ENCODE peak calls at places on chromosomes 6 and 20, in seven cellular contexts. H is HepG2, C is K562, B is A549, E is SK-N-SH, O is H1, Z is WTC11. F is an unnamed sample.

GRCh38 chr6:80622641-80623040 is 516.2 kb downstream of the BCKDHB start:
- DNase-seq in O (no peak), C (no peak), H (no peak), Z (no peak), E (no peak), B (peak; percentile 6), F (no peak)

GRCh38 chr6:96235927-96236326 is 220.2 kb downstream of the FUT9 start:
- DNase-seq in Z (no peak), E (no peak), O (no peak), C (no peak), H (no peak), B (no peak), F (no peak)

GRCh38 chr20:31707994-31708744 is 14.5 kb downstream of the BCL2L1 start:
- DNase-seq in B (peak; percentile 62), O (no peak), Z (peak; percentile 78), C (peak; percentile 85), E (no peak), H (no peak), F (no peak)

GRCh38 chr20:19973920-19974620 is 43.1 kb upstream of the NAA20 start:
- DNase-seq in O (no peak), B (no peak), H (no peak), E (no peak), Z (no peak), C (no peak), F (peak; percentile 92)

GRCh38 chr20:60921021-60921622 is 330.9 kb upstream of the CDH4 start:
- DNase-seq in Z (no peak), H (peak; percentile 35), B (peak; percentile 47), C (peak; percentile 46), O (no peak), E (no peak), F (no peak)

GRCh38 chr6:133108377-133108776 is 132.8 kb upstream of the EYA4 start:
- DNase-seq in Z (no peak), C (no peak), B (no peak), O (no peak), H (no peak), E (peak; percentile 41), F (no peak)

GRCh38 chr6:142819603-142820335 is 125.2 kb downstream of the HIVEP2 start:
- DNase-seq in B (no peak), O (no peak), Z (no peak), E (no peak), H (no peak), C (no peak), F (peak; percentile 61)

GRCh38 chr20:25580711-25581110 is 4.6 kb downstream of the NINL start:
- DNase-seq in Z (no peak), H (no peak), C (no peak), E (no peak), O (no peak), B (no peak), F (no peak)

GRCh38 chr20:24673678-24674570 is 204.5 kb downstream of the SYNDIG1 start:
- DNase-seq in C (no peak), E (no peak), H (no peak), B (peak; percentile 21), Z (no peak), O (no peak), F (no peak)

GRCh38 chr6:139597781-139598368 is 223.4 kb upstream of the CITED2 start:
- DNase-seq in O (no peak), H (peak; percentile 87), Z (no peak), B (peak; percentile 61), C (peak; percentile 32), E (no peak), F (no peak)

GRCh38 chr6:88538130-88538706 is 372.1 kb upstream of the CNR1 start:
- DNase-seq in B (no peak), O (peak; percentile 33), Z (peak; percentile 70), E (no peak), H (no peak), C (peak; percentile 12), F (peak; percentile 49)

GRCh38 chr20:44003609-44004008 is 89.0 kb downstream of the TOX2 start:
- DNase-seq in C (no peak), O (no peak), Z (no peak), H (no peak), B (no peak), E (no peak), F (no peak)

GRCh38 chr6:37168809-37169457 is 1.0 kb upstream of the PIM1 start:
- DNase-seq in H (no peak), B (no peak), E (peak; percentile 63), Z (no peak), O (no peak), C (no peak), F (no peak)

DNA sequence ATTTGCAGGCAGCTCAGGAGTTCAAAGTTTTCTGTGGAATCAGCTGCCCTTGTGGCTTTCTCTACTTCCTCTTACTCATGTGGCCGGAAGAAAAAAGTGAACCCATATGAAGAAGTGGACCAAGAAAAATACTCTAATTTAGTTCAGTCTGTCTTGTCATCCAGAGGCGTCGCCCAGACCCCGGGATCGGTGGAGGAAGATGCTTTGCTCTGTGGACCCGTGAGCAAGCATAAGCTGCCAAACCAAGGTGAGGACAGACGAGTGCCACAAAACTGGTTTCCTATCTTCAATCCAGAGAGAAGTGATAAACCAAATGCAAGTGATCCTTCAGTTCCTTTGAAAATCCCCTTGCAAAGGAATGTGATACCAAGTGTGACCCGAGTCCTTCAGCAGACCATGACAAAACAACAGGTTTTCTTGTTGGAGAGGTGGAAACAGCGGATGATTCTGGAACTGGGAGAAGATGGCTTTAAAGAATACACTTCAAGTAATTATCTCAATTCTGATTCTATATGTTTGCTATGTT is 1.1 kb downstream of the MGME1 start:
- DNase-seq in O (no peak), C (peak; percentile 57), E (no peak), Z (no peak), B (no peak), H (peak; percentile 71), F (peak; percentile 90)
- TF ChIP-seq MAX in O (no peak), C (no peak), E (no peak), Z (no peak), B (no peak), H (peak; percentile 26), F (peak; percentile 76)

GRCh38 chr6:12289655-12290489 is at the start of gene EDN1:
- DNase-seq in B (peak; percentile 93), Z (peak; percentile 84), O (peak; percentile 61), H (peak; percentile 57), E (peak; percentile 82), C (peak; percentile 47), F (peak; percentile 84)

GRCh38 chr6:12288844-12289654 is 1.1 kb upstream of the EDN1 start:
- DNase-seq in O (peak; percentile 39), Z (peak; percentile 73), B (peak; percentile 82), C (peak; percentile 68), H (peak; percentile 18), E (peak; percentile 75), F (peak; percentile 78)

GRCh38 chr6:12286381-12287132 is 3.6 kb upstream of the EDN1 start:
- DNase-seq in B (no peak), Z (no peak), C (no peak), O (no peak), H (no peak), E (no peak), F (peak; percentile 77)

GRCh38 chr6:12290490-12290820 is 294 bp downstream of the EDN1 start:
- DNase-seq in H (no peak), O (no peak), E (no peak), B (no peak), C (no peak), Z (no peak), F (no peak)

DNA sequence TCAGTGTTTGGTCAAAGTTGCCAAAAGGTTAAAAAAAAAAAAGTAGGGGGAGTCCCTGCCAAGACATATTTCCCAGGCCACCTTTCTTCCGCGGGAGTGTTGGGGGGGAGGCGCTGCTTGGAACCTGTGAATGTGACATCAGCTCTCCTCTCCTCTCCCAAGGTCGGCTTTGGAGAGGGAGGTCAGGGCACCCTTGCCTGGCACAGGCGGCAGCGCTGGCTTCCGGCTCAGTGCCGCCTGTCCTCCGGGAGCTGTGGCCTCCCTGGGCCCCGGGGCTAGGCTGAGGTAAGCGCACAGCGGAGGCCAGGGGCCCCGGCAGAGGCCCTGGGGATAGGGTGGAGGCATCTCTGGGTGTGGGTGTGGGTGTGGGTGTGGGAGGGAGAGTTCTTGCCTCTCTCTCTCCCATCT is 1.9 kb upstream of the EDN1 start:
- DNase-seq in H (no peak), C (no peak), B (peak; percentile 75), E (peak; percentile 21), Z (no peak), O (no peak), F (peak; percentile 37)
- TF ChIP-seq MAX in H (no peak), C (no peak), B (peak; percentile 1), E (no peak), Z (no peak), O (no peak), F (no peak)

GRCh38 chr6:131130546-131130925 is 4.7 kb upstream of the AKAP7 start:
- DNase-seq in E (no peak), B (no peak), Z (no peak), H (no peak), C (no peak), O (no peak), F (no peak)
- TF ChIP-seq MAX in E (no peak), B (no peak), Z (no peak), H (no peak), C (no peak), O (no peak), F (no peak)

GRCh38 chr6:170522565-170523183 is 30.4 kb downstream of the PSMB1 start:
- DNase-seq in Z (peak; percentile 62), B (peak; percentile 11), E (peak; percentile 51), O (no peak), C (peak; percentile 36), H (no peak), F (peak; percentile 71)

GRCh38 chr6:170514908-170515307 is 38.2 kb downstream of the PSMB1 start:
- DNase-seq in H (no peak), Z (no peak), O (no peak), E (no peak), B (no peak), C (no peak), F (no peak)

GRCh38 chr6:170512249-170512648 is 40.9 kb downstream of the PSMB1 start:
- DNase-seq in O (no peak), B (no peak), H (no peak), E (no peak), Z (no peak), C (no peak), F (no peak)

DNA sequence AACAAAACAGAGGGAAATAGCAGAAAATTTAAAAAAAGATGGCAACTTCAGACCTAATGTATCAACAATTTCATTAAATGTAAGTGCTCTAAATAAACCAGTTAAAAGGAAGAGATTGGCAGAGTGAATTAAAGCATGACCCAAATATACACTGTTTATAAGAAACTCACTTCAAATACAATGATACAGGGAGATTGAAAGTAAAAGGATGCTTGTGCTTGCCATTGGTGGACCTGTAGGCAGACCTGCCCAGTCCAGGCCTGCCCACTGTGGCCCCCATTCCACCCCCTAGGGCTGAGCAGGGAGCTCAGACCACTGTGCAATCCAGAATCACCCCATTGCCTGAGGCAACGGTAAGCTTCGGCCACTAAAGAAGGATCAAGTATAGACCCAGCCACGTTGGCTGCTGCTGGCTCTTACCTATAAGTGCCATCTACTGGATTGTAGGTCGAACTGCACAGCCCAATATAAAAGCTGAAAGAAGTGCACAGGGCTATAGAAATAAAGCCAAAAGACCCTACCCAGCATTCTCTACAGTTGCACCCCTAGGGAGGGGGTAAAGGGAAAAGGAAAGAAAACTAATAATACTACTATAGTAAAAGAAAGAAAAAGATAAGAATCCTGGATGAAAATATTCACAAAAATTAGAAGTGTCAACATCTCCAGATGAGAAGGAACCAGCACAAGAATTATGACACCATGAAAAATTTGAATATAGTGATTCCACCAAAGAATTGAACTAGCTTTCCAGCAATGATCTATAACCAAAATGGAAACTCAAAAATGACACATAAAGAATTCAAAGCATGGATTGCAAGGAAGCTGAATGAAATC is 36.1 kb downstream of the PSMB1 start:
- DNase-seq in Z (peak; percentile 44), C (peak; percentile 70), B (peak; percentile 61), E (peak; percentile 60), H (peak; percentile 74), O (no peak), F (peak; percentile 86)
- TF ChIP-seq MAX in Z (no peak), C (no peak), B (peak; percentile 45), E (peak; percentile 40), H (no peak), O (peak; percentile 54), F (peak; percentile 73)

F was measured in NB4.